ENCODE peak calls at places on chromosome 18, in nine cellular contexts. One of them, this sample, is unnamed.

GRCh38 chr18:35710581-35710980 is 129.0 kb downstream of the GALNT1 start:
- DNase-seq in esophagus squamous epithelium: no peak
- DNase-seq in gastrocnemius medialis: no peak
- DNase-seq in H54: no peak
- DNase-seq in transverse colon: no peak
- DNase-seq in breast epithelium: no peak
- DNase-seq in ovary: no peak
- DNase-seq in A549: no peak
- DNase-seq in spleen: no peak
- DNase-seq in this sample: no peak

GRCh38 chr18:61308009-61308408 is 25.2 kb upstream of the CDH20 start:
- DNase-seq in ovary: no peak
- DNase-seq in breast epithelium: no peak
- DNase-seq in H54: no peak
- DNase-seq in esophagus squamous epithelium: no peak
- DNase-seq in transverse colon: no peak
- DNase-seq in A549: no peak
- DNase-seq in spleen: no peak
- DNase-seq in gastrocnemius medialis: no peak
- DNase-seq in this sample: no peak

GRCh38 chr18:58195278-58195721 is 151.3 kb downstream of the NEDD4L start:
- DNase-seq in H54: peak; percentile 7
- DNase-seq in spleen: peak; percentile 78
- DNase-seq in gastrocnemius medialis: no peak
- DNase-seq in breast epithelium: peak; percentile 69
- DNase-seq in ovary: peak; percentile 45
- DNase-seq in A549: no peak
- DNase-seq in transverse colon: peak; percentile 64
- DNase-seq in esophagus squamous epithelium: no peak
- DNase-seq in this sample: no peak

GRCh38 chr18:35215026-35215425 is 25.8 kb upstream of the ZNF397 start:
- DNase-seq in spleen: no peak
- DNase-seq in H54: no peak
- DNase-seq in A549: no peak
- DNase-seq in transverse colon: no peak
- DNase-seq in breast epithelium: no peak
- DNase-seq in gastrocnemius medialis: no peak
- DNase-seq in esophagus squamous epithelium: no peak
- DNase-seq in ovary: no peak
- DNase-seq in this sample: no peak

GRCh38 chr18:32968228-32968627 is 195.4 kb upstream of the KLHL14 start:
- DNase-seq in H54: no peak
- DNase-seq in ovary: no peak
- DNase-seq in A549: no peak
- DNase-seq in breast epithelium: no peak
- DNase-seq in spleen: no peak
- DNase-seq in gastrocnemius medialis: no peak
- DNase-seq in esophagus squamous epithelium: no peak
- DNase-seq in transverse colon: no peak
- DNase-seq in this sample: no peak

GRCh38 chr18:74060511-74061028 is 87.1 kb downstream of the FBXO15 start:
- DNase-seq in A549: no peak
- DNase-seq in gastrocnemius medialis: no peak
- DNase-seq in spleen: no peak
- DNase-seq in breast epithelium: no peak
- DNase-seq in H54: no peak
- DNase-seq in transverse colon: no peak
- DNase-seq in esophagus squamous epithelium: no peak
- DNase-seq in ovary: no peak
- DNase-seq in this sample: no peak

GRCh38 chr18:8212893-8213805 is 396.1 kb upstream of the RAB12 start:
- DNase-seq in A549: peak; percentile 23
- DNase-seq in esophagus squamous epithelium: no peak
- DNase-seq in breast epithelium: no peak
- DNase-seq in transverse colon: no peak
- DNase-seq in gastrocnemius medialis: no peak
- DNase-seq in ovary: no peak
- DNase-seq in spleen: no peak
- DNase-seq in H54: peak; percentile 25
- DNase-seq in this sample: no peak

GRCh38 chr18:54387631-54388030 is 29.9 kb downstream of the C18orf54 start:
- DNase-seq in A549: no peak
- DNase-seq in H54: peak; percentile 5
- DNase-seq in gastrocnemius medialis: no peak
- DNase-seq in ovary: no peak
- DNase-seq in breast epithelium: no peak
- DNase-seq in transverse colon: no peak
- DNase-seq in esophagus squamous epithelium: no peak
- DNase-seq in spleen: no peak
- DNase-seq in this sample: no peak

GRCh38 chr18:23776306-23776705 is 87.1 kb downstream of the LAMA3 start:
- DNase-seq in transverse colon: no peak
- DNase-seq in esophagus squamous epithelium: no peak
- DNase-seq in gastrocnemius medialis: no peak
- DNase-seq in breast epithelium: no peak
- DNase-seq in A549: no peak
- DNase-seq in ovary: no peak
- DNase-seq in spleen: no peak
- DNase-seq in H54: no peak
- DNase-seq in this sample: no peak

GRCh38 chr18:62729487-62730386 is 14.4 kb downstream of the PHLPP1 start:
- DNase-seq in esophagus squamous epithelium: no peak
- DNase-seq in ovary: no peak
- DNase-seq in spleen: no peak
- DNase-seq in gastrocnemius medialis: no peak
- DNase-seq in A549: no peak
- DNase-seq in transverse colon: no peak
- DNase-seq in H54: no peak
- DNase-seq in breast epithelium: no peak
- DNase-seq in this sample: no peak

GRCh38 chr18:43978174-43978573 is 700.9 kb upstream of the SYT4 start:
- DNase-seq in transverse colon: no peak
- DNase-seq in spleen: no peak
- DNase-seq in gastrocnemius medialis: no peak
- DNase-seq in H54: no peak
- DNase-seq in ovary: no peak
- DNase-seq in esophagus squamous epithelium: no peak
- DNase-seq in breast epithelium: no peak
- DNase-seq in A549: no peak
- DNase-seq in this sample: no peak

GRCh38 chr18:64238076-64238475 is 89.2 kb upstream of the LINC00305 start:
- DNase-seq in esophagus squamous epithelium: no peak
- DNase-seq in transverse colon: no peak
- DNase-seq in gastrocnemius medialis: no peak
- DNase-seq in breast epithelium: no peak
- DNase-seq in A549: no peak
- DNase-seq in spleen: no peak
- DNase-seq in ovary: no peak
- DNase-seq in H54: no peak
- DNase-seq in this sample: no peak

GRCh38 chr18:32373995-32374394 is 96.7 kb downstream of the GAREM1 start:
- DNase-seq in gastrocnemius medialis: no peak
- DNase-seq in spleen: no peak
- DNase-seq in H54: no peak
- DNase-seq in esophagus squamous epithelium: no peak
- DNase-seq in transverse colon: peak; percentile 61
- DNase-seq in breast epithelium: no peak
- DNase-seq in A549: no peak
- DNase-seq in ovary: no peak
- DNase-seq in this sample: no peak

GRCh38 chr18:7579176-7579922 is 12.2 kb downstream of the PTPRM start:
- DNase-seq in gastrocnemius medialis: no peak
- DNase-seq in ovary: no peak
- DNase-seq in breast epithelium: no peak
- DNase-seq in A549: no peak
- DNase-seq in H54: no peak
- DNase-seq in spleen: no peak
- DNase-seq in transverse colon: no peak
- DNase-seq in esophagus squamous epithelium: no peak
- DNase-seq in this sample: no peak

GRCh38 chr18:13605901-13606300 is 120.5 kb downstream of the FAM210A start:
- DNase-seq in A549: no peak
- DNase-seq in H54: no peak
- DNase-seq in gastrocnemius medialis: no peak
- DNase-seq in breast epithelium: no peak
- DNase-seq in ovary: no peak
- DNase-seq in transverse colon: no peak
- DNase-seq in spleen: peak; percentile 41
- DNase-seq in esophagus squamous epithelium: no peak
- DNase-seq in this sample: no peak

GRCh38 chr18:36711813-36712444 is 116.9 kb downstream of the TPGS2 start:
- DNase-seq in ovary: no peak
- DNase-seq in esophagus squamous epithelium: no peak
- DNase-seq in A549: peak; percentile 41
- DNase-seq in transverse colon: no peak
- DNase-seq in H54: peak; percentile 22
- DNase-seq in breast epithelium: no peak
- DNase-seq in gastrocnemius medialis: peak; percentile 44
- DNase-seq in spleen: no peak
- DNase-seq in this sample: no peak

GRCh38 chr18:3603460-3604259 is 153.7 kb downstream of the TGIF1 start:
- DNase-seq in H54: no peak
- DNase-seq in ovary: no peak
- DNase-seq in transverse colon: no peak
- DNase-seq in breast epithelium: no peak
- DNase-seq in gastrocnemius medialis: peak; percentile 47
- DNase-seq in A549: peak; percentile 94
- DNase-seq in spleen: peak; percentile 3
- DNase-seq in esophagus squamous epithelium: no peak
- DNase-seq in this sample: peak; percentile 90

DNA sequence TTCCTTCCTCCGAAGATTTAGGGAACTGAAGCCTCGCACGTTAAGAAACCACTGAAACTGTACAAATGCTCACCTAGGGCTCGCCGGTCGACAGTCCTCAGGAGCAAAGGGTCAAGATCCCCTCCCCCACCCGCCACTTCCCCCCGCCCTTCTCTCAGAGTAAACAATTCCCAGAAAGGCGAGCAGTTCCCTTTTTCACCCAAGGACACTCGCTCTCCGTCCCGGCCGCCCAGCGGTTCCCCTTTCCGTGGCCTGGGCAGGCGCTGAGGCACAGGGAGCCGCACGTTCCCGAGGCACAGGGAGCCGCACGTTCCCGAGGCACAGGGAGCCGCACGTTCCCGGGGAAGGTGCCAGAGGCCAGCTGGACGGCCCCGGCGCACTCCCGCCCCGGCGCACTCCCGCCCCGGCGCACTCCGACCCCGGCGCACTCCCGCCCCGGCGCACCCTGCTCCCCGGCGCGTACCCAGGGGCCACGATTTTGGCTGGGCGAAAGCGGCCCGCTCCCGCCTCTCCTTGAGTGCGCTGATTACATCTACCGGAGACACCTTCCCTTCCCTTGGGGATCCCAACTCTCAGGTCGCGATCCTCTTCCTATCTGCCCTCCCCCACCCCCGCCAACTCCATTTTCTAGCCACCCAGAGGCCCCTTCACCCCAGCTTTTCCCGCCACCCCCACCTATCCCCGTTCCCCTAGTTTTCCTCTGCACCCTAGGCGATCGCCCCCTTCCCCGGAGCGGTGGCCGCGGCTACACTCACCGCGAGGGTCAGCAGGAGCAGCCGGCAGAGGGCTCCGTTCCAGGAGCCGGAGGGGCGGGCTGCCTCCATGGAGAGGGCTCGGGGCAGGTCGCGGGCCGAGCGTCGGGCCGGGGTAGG is 837 bp downstream of the DSC2 start:
- DNase-seq in breast epithelium: peak; percentile 61
- DNase-seq in gastrocnemius medialis: peak; percentile 25
- DNase-seq in A549: peak; percentile 13
- DNase-seq in transverse colon: peak; percentile 73
- DNase-seq in ovary: peak; percentile 82
- DNase-seq in esophagus squamous epithelium: no peak
- DNase-seq in spleen: peak; percentile 91
- DNase-seq in H54: no peak
- DNase-seq in this sample: peak; percentile 30
- TF ChIP-seq POLR2A in breast epithelium: no peak
- TF ChIP-seq POLR2A in gastrocnemius medialis: no peak
- TF ChIP-seq POLR2A in A549: no peak
- TF ChIP-seq POLR2A in transverse colon: peak; percentile 68
- TF ChIP-seq POLR2A in ovary: no peak
- TF ChIP-seq POLR2A in esophagus squamous epithelium: peak; percentile 18
- TF ChIP-seq POLR2A in spleen: no peak
- TF ChIP-seq POLR2A in H54: no peak
- TF ChIP-seq POLR2A in this sample: no peak

GRCh38 chr18:69291755-69292154 is 108.9 kb upstream of the DOK6 start:
- DNase-seq in gastrocnemius medialis: no peak
- DNase-seq in transverse colon: no peak
- DNase-seq in breast epithelium: no peak
- DNase-seq in esophagus squamous epithelium: no peak
- DNase-seq in spleen: no peak
- DNase-seq in H54: no peak
- DNase-seq in A549: no peak
- DNase-seq in ovary: no peak
- DNase-seq in this sample: no peak
- TF ChIP-seq POLR2A in gastrocnemius medialis: no peak
- TF ChIP-seq POLR2A in transverse colon: no peak
- TF ChIP-seq POLR2A in breast epithelium: no peak
- TF ChIP-seq POLR2A in esophagus squamous epithelium: no peak
- TF ChIP-seq POLR2A in spleen: no peak
- TF ChIP-seq POLR2A in H54: no peak
- TF ChIP-seq POLR2A in A549: no peak
- TF ChIP-seq POLR2A in ovary: no peak
- TF ChIP-seq POLR2A in this sample: no peak

GRCh38 chr18:76459687-76460350 is 35.2 kb downstream of the ZNF516 start:
- DNase-seq in spleen: no peak
- DNase-seq in ovary: peak; percentile 71
- DNase-seq in transverse colon: no peak
- DNase-seq in H54: peak; percentile 53
- DNase-seq in breast epithelium: no peak
- DNase-seq in esophagus squamous epithelium: no peak
- DNase-seq in A549: peak; percentile 81
- DNase-seq in gastrocnemius medialis: peak; percentile 51
- DNase-seq in this sample: no peak
- TF ChIP-seq POLR2A in spleen: no peak
- TF ChIP-seq POLR2A in ovary: no peak
- TF ChIP-seq POLR2A in transverse colon: no peak
- TF ChIP-seq POLR2A in H54: no peak
- TF ChIP-seq POLR2A in breast epithelium: no peak
- TF ChIP-seq POLR2A in esophagus squamous epithelium: no peak
- TF ChIP-seq POLR2A in A549: no peak
- TF ChIP-seq POLR2A in gastrocnemius medialis: no peak
- TF ChIP-seq POLR2A in this sample: no peak

DNA sequence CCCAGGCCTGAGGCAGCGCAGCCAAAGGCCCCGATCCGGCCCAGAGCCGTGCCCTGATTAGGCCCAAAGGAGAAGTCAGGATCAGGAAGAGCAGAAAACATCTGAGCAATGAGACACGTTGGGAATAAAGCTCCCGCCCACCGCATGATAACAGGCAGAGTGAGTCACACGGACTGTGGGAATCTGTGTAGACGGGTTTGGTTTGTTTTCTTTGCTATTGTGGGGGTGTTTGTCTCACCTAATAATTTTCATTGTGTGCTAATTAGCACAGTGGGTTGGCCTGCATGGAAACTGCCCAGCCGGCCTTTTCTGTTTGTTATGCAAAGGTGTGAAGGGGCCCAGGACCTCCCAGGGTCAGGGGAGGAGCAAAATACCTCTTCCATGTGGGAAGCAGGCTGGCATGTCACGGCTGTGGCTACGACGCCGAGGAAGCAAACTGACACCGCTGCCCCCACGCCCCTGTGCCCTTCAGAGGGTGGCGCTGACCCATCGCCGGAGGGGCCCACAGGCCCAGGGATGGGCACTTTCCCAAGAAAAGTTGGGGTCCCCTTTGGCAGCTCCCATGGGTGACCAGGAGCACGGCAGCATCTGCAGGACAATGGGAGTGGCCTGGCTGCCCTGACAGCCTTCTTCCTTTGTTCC is 68.4 kb upstream of the CTDP1 start:
- DNase-seq in A549: peak; percentile 4
- DNase-seq in H54: peak; percentile 47
- DNase-seq in breast epithelium: peak; percentile 50
- DNase-seq in gastrocnemius medialis: no peak
- DNase-seq in esophagus squamous epithelium: no peak
- DNase-seq in ovary: peak; percentile 70
- DNase-seq in transverse colon: no peak
- DNase-seq in spleen: peak; percentile 49
- DNase-seq in this sample: no peak
- TF ChIP-seq POLR2A in A549: no peak
- TF ChIP-seq POLR2A in H54: no peak
- TF ChIP-seq POLR2A in breast epithelium: no peak
- TF ChIP-seq POLR2A in gastrocnemius medialis: no peak
- TF ChIP-seq POLR2A in esophagus squamous epithelium: no peak
- TF ChIP-seq POLR2A in ovary: no peak
- TF ChIP-seq POLR2A in transverse colon: no peak
- TF ChIP-seq POLR2A in spleen: no peak
- TF ChIP-seq POLR2A in this sample: no peak